ENCODE peak calls at places on chromosomes 13 and 19, in seven cellular contexts. S is stimulated activated CD8-positive, alpha-beta memory T cell treated with anti-CD3 and anti-CD28 coated beads, Interleukin-2, amount 100 ng/mL, for 1 hour; U is NCI-H1105; Q is sigmoid colon; C is WERI-Rb-1; D is cardiac fibroblast; G is activated T-cell treated with anti-CD3 and anti-CD28 coated beads, Interleukin-2, amount 50 U/mL, for 4 hours. X is an unnamed sample.

GRCh38 chr19:1233361-1233667 is 4.5 kb downstream of the CBARP start:
- DNase-seq in S (no peak), U (no peak), Q (no peak), C (no peak), D (no peak), G (no peak), X (no peak)

GRCh38 chr13:91270031-91270430 is 77.5 kb upstream of the MIR17HG start:
- DNase-seq in S (no peak), U (no peak), Q (no peak), C (no peak), D (peak), G (no peak), X (no peak)

GRCh38 chr13:77002590-77003190 is 10.8 kb downstream of the CLN5 start:
- DNase-seq in S (no peak), U (no peak), Q (no peak), C (no peak), D (peak), G (no peak), X (no peak)

GRCh38 chr19:53541971-53542370 is 4.0 kb downstream of the ZNF331 start:
- DNase-seq in S (no peak), U (no peak), Q (no peak), C (no peak), D (no peak), G (no peak), X (no peak)

GRCh38 chr19:44111910-44112463 is 1.2 kb upstream of the ZNF225 start:
- DNase-seq in S (no peak), U (no peak), Q (no peak), C (peak), D (peak), G (no peak), X (no peak)

GRCh38 chr19:1383014-1383310 is 745 bp upstream of the NDUFS7 start:
- DNase-seq in S (no peak), U (no peak), Q (no peak), C (no peak), D (no peak), G (no peak), X (no peak)

GRCh38 chr13:35144496-35144895 is 202.4 kb downstream of the NBEA start:
- DNase-seq in S (no peak), U (no peak), Q (no peak), C (no peak), D (peak), G (no peak), X (no peak)

GRCh38 chr13:99988469-99989375 is 7.1 kb downstream of the ZIC2 start:
- DNase-seq in S (no peak), U (no peak), Q (no peak), C (no peak), D (no peak), G (no peak), X (no peak)

GRCh38 chr19:3403489-3404323 is 37.3 kb downstream of the NFIC start:
- DNase-seq in S (no peak), U (no peak), Q (peak), C (no peak), D (peak), G (no peak), X (no peak)

GRCh38 chr13:82681535-82681934 is 1200.7 kb downstream of the SLITRK1 start:
- DNase-seq in S (no peak), U (no peak), Q (no peak), C (no peak), D (no peak), G (no peak), X (no peak)

GRCh38 chr13:113112893-113113845 is 7.6 kb downstream of the F7 start:
- DNase-seq in S (no peak), U (no peak), Q (peak), C (peak), D (no peak), G (peak), X (no peak)

GRCh38 chr19:51020988-51021651 is 1.6 kb upstream of the KLK10 start:
- DNase-seq in S (no peak), U (peak), Q (no peak), C (no peak), D (peak), G (no peak), X (no peak)

GRCh38 chr13:35814573-35814972 is 316.6 kb downstream of the DCLK1 start:
- DNase-seq in S (no peak), U (peak), Q (no peak), C (no peak), D (no peak), G (no peak), X (no peak)

GRCh38 chr19:6652214-6653094 is 17.5 kb downstream of the TNFSF14 start:
- DNase-seq in S (no peak), U (no peak), Q (no peak), C (no peak), D (no peak), G (no peak), X (no peak)

GRCh38 chr13:24777171-24777570 is 13.2 kb downstream of the RNF17 start:
- DNase-seq in S (no peak), U (no peak), Q (no peak), C (no peak), D (no peak), G (no peak), X (no peak)

GRCh38 chr19:892243-892996 is 567 bp downstream of the MED16 start:
- DNase-seq in S (no peak), U (no peak), Q (no peak), C (no peak), D (no peak), G (no peak), X (peak)

GRCh38 chr19:2624537-2625091 is 77.9 kb downstream of the GNG7 start:
- DNase-seq in S (no peak), U (no peak), Q (peak), C (peak), D (no peak), G (no peak), X (no peak)

GRCh38 chr13:38086013-38086412 is 216.4 kb upstream of the TRPC4 start:
- DNase-seq in S (no peak), U (no peak), Q (no peak), C (no peak), D (no peak), G (no peak), X (no peak)

GRCh38 chr19:54390942-54391577 is 24.2 kb upstream of the TTYH1 start:
- DNase-seq in S (peak), U (peak), Q (no peak), C (peak), D (peak), G (peak), X (peak)

GRCh38 chr13:113793718-113794085 is 34.7 kb downstream of the TMEM255B start:
- DNase-seq in S (no peak), U (no peak), Q (no peak), C (no peak), D (no peak), G (no peak), X (no peak)

GRCh38 chr13:29594310-29594709 is 1.2 kb downstream of the SLC7A1 start:
- DNase-seq in S (no peak), U (peak), Q (peak), C (peak), D (peak), G (peak), X (peak)

GRCh38 chr19:51473009-51473707 is 5.2 kb upstream of the CEACAM18 start:
- DNase-seq in S (peak), U (peak), Q (peak), C (peak), D (peak), G (peak), X (peak)

GRCh38 chr19:20964798-20965197 is 41.7 kb downstream of the ZNF85 start:
- DNase-seq in S (no peak), U (no peak), Q (no peak), C (peak), D (no peak), G (no peak), X (no peak)

GRCh38 chr13:42377640-42378382 is 105.9 kb downstream of the AKAP11 start:
- DNase-seq in S (no peak), U (no peak), Q (no peak), C (no peak), D (peak), G (no peak), X (no peak)

GRCh38 chr13:54841682-54842081 is 1813.1 kb downstream of the OLFM4 start:
- DNase-seq in S (no peak), U (no peak), Q (no peak), C (no peak), D (no peak), G (no peak), X (no peak)

GRCh38 chr13:86080340-86080995 is 281.2 kb upstream of the SLITRK6 start:
- DNase-seq in S (no peak), U (no peak), Q (no peak), C (no peak), D (no peak), G (no peak), X (no peak)

GRCh38 chr19:50417138-50417849 is 1.4 kb upstream of the SPIB start:
- DNase-seq in S (no peak), U (peak), Q (no peak), C (no peak), D (no peak), G (no peak), X (no peak)

GRCh38 chr19:4910594-4911273 is 1.4 kb downstream of the UHRF1 start:
- DNase-seq in S (no peak), U (no peak), Q (no peak), C (no peak), D (peak), G (no peak), X (peak)

GRCh38 chr13:111946214-111946613 is 120.7 kb upstream of the SOX1 start:
- DNase-seq in S (no peak), U (no peak), Q (no peak), C (no peak), D (no peak), G (no peak), X (no peak)

GRCh38 chr13:89822467-89822866 is 1525.0 kb upstream of the MIR17HG start:
- DNase-seq in S (no peak), U (no peak), Q (no peak), C (no peak), D (no peak), G (no peak), X (no peak)

GRCh38 chr19:45638930-45639729 is at the start of gene EML2:
- DNase-seq in S (no peak), U (no peak), Q (no peak), C (no peak), D (peak), G (peak), X (peak)

X was measured in stimulated activated naive CD4-positive, alpha-beta T cell treated with Interleukin-2 at 50 U/mL for 16 hours.